ENCODE peak calls at places on chromosomes 11 and 22, in seven cellular contexts. R, H, S, E, G, Q and A are unnamed samples.

GRCh38 chr11:19561011-19561410 is 151.6 kb upstream of the NAV2 start:
- DNase-seq in R (no peak), H (peak), S (peak), E (no peak), G (no peak), Q (no peak), A (no peak)

GRCh38 chr11:75325713-75326438 is 25.6 kb downstream of the ARRB1 start:
- DNase-seq in R (no peak), H (peak), S (peak), E (no peak), G (peak), Q (peak), A (peak)

GRCh38 chr11:117315285-117316196 is 515 bp downstream of the BACE1 start:
- DNase-seq in R (no peak), H (no peak), S (no peak), E (peak), G (no peak), Q (no peak), A (peak)

GRCh38 chr11:92838655-92839334 is 130.7 kb upstream of the MTNR1B start:
- DNase-seq in R (no peak), H (peak), S (peak), E (peak), G (no peak), Q (no peak), A (no peak)

GRCh38 chr11:27347949-27348879 is 14.8 kb downstream of the CCDC34 start:
- DNase-seq in R (no peak), H (no peak), S (no peak), E (peak), G (no peak), Q (no peak), A (no peak)

GRCh38 chr11:96215094-96215782 is 127.8 kb downstream of the MAML2 start:
- DNase-seq in R (no peak), H (peak), S (peak), E (no peak), G (peak), Q (no peak), A (peak)

GRCh38 chr11:63694518-63694917 is 13.2 kb downstream of the RTN3 start:
- DNase-seq in R (no peak), H (no peak), S (no peak), E (no peak), G (no peak), Q (no peak), A (no peak)

GRCh38 chr11:103202048-103202651 is 92.9 kb downstream of the DYNC2H1 start:
- DNase-seq in R (peak), H (peak), S (peak), E (peak), G (no peak), Q (peak), A (peak)

GRCh38 chr22:20131593-20131855 is at the start of gene ZDHHC8:
- DNase-seq in R (no peak), H (no peak), S (no peak), E (no peak), G (peak), Q (no peak), A (peak)

GRCh38 chr22:25780673-25781072 is 38.7 kb downstream of the MYO18B start:
- DNase-seq in R (no peak), H (no peak), S (no peak), E (no peak), G (no peak), Q (no peak), A (peak)

GRCh38 chr11:109439684-109440083 is 17.7 kb downstream of the C11orf87 start:
- DNase-seq in R (no peak), H (no peak), S (no peak), E (no peak), G (no peak), Q (no peak), A (no peak)

GRCh38 chr11:31790649-31791048 is 20.5 kb downstream of the PAX6 start:
- DNase-seq in R (no peak), H (no peak), S (no peak), E (no peak), G (no peak), Q (no peak), A (no peak)

GRCh38 chr11:87602776-87603175 is 565.0 kb downstream of the TMEM135 start:
- DNase-seq in R (no peak), H (no peak), S (no peak), E (no peak), G (no peak), Q (peak), A (no peak)

GRCh38 chr11:121654506-121655480 is 202.0 kb upstream of the SORL1-AS1 start:
- DNase-seq in R (peak), H (peak), S (no peak), E (no peak), G (no peak), Q (no peak), A (no peak)

GRCh38 chr22:27850000-27850465 is 48.5 kb upstream of the MN1 start:
- DNase-seq in R (peak), H (no peak), S (no peak), E (peak), G (no peak), Q (no peak), A (no peak)

GRCh38 chr11:330694-331314 is 10.1 kb upstream of the IFITM3 start:
- DNase-seq in R (no peak), H (no peak), S (no peak), E (no peak), G (peak), Q (no peak), A (peak)

GRCh38 chr11:103633037-103633788 is 403.2 kb upstream of the DDI1 start:
- DNase-seq in R (no peak), H (peak), S (peak), E (peak), G (no peak), Q (no peak), A (peak)

GRCh38 chr11:2885017-2885675 is 429 bp downstream of the CDKN1C start:
- DNase-seq in R (no peak), H (peak), S (peak), E (peak), G (no peak), Q (no peak), A (no peak)

GRCh38 chr11:4072668-4073285 is 21.8 kb upstream of the RRM1 start:
- DNase-seq in R (peak), H (peak), S (peak), E (peak), G (peak), Q (peak), A (no peak)

GRCh38 chr22:44254811-44255210 is 57.9 kb downstream of the SHISAL1 start:
- DNase-seq in R (no peak), H (no peak), S (no peak), E (no peak), G (no peak), Q (no peak), A (no peak)

GRCh38 chr11:38456371-38456770 is 1858.3 kb upstream of the RAG2 start:
- DNase-seq in R (no peak), H (no peak), S (no peak), E (no peak), G (no peak), Q (peak), A (no peak)

GRCh38 chr22:34403667-34404066 is 483.4 kb upstream of the LARGE1 start:
- DNase-seq in R (no peak), H (no peak), S (no peak), E (no peak), G (no peak), Q (no peak), A (no peak)

GRCh38 chr11:1382831-1383607 is 6.7 kb upstream of the BRSK2 start:
- DNase-seq in R (peak), H (peak), S (peak), E (peak), G (peak), Q (peak), A (peak)

GRCh38 chr11:95074806-95075563 is 8.3 kb downstream of the SRSF8 start:
- DNase-seq in R (no peak), H (no peak), S (peak), E (no peak), G (no peak), Q (no peak), A (no peak)

GRCh38 chr11:62666259-62666926 is 1.3 kb downstream of the CSKMT start:
- DNase-seq in R (no peak), H (no peak), S (no peak), E (no peak), G (no peak), Q (no peak), A (peak)
- H3K27ac ChIP-seq in R (peak), H (peak), S (peak), E (peak), G (peak), Q (peak), A (peak)

GRCh38 chr11:108370990-108371389 is 96.3 kb downstream of the C11orf65 start:
- DNase-seq in R (no peak), H (peak), S (no peak), E (no peak), G (no peak), Q (no peak), A (no peak)
- TF ChIP-seq CTCF in R (no peak), H (no peak), S (no peak), E (no peak), G (no peak), Q (no peak), A (no peak)

GRCh38 chr11:123209591-123209990 is 14.5 kb upstream of the CLMP start:
- DNase-seq in R (no peak), H (no peak), S (no peak), E (no peak), G (no peak), Q (no peak), A (no peak)

GRCh38 chr11:123211134-123211879 is 16.3 kb upstream of the CLMP start:
- DNase-seq in R (no peak), H (no peak), S (no peak), E (no peak), G (no peak), Q (no peak), A (no peak)

GRCh38 chr11:123212406-123212805 is 17.4 kb upstream of the CLMP start:
- DNase-seq in R (no peak), H (no peak), S (no peak), E (no peak), G (no peak), Q (no peak), A (no peak)

GRCh38 chr11:123213307-123213708 is 18.3 kb upstream of the CLMP start:
- DNase-seq in R (no peak), H (no peak), S (no peak), E (no peak), G (no peak), Q (no peak), A (no peak)

DNA sequence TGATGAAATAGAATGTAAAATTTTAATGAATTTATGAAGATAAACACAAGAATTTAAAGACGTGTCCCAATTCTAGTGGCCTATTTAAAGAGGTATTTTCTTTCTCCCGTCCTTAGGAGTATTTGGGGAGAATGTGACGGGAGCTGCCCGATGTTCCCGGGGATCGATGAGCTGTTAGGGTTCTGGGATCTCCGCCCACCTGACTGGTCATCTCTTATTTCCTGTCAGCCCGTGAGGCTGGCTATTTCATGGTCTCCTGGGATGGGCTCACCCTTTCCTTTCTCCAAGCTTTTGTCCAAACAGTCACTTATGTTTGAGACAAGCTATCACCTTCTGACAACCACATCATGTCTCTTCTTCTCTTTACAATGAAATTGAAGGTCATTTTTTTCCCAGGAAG is 16.9 kb upstream of the CLMP start:
- DNase-seq in R (no peak), H (peak), S (no peak), E (peak), G (no peak), Q (no peak), A (no peak)
- H2AFZ ChIP-seq in R (no peak), H (peak), S (no peak), E (peak), G (no peak), Q (peak), A (peak)

GRCh38 chr11:9075441-9076000 is 15.9 kb downstream of the SCUBE2 start:
- DNase-seq in R (no peak), H (no peak), S (no peak), E (no peak), G (no peak), Q (no peak), A (no peak)

GRCh38 chr11:9076046-9076445 is 15.4 kb downstream of the SCUBE2 start:
- DNase-seq in R (no peak), H (no peak), S (no peak), E (no peak), G (no peak), Q (no peak), A (no peak)

GRCh38 chr11:9078113-9079041 is 13.0 kb downstream of the SCUBE2 start:
- DNase-seq in R (no peak), H (peak), S (no peak), E (peak), G (no peak), Q (no peak), A (no peak)

GRCh38 chr11:9076661-9077060 is 14.7 kb downstream of the SCUBE2 start:
- DNase-seq in R (no peak), H (no peak), S (no peak), E (no peak), G (no peak), Q (peak), A (no peak)

DNA sequence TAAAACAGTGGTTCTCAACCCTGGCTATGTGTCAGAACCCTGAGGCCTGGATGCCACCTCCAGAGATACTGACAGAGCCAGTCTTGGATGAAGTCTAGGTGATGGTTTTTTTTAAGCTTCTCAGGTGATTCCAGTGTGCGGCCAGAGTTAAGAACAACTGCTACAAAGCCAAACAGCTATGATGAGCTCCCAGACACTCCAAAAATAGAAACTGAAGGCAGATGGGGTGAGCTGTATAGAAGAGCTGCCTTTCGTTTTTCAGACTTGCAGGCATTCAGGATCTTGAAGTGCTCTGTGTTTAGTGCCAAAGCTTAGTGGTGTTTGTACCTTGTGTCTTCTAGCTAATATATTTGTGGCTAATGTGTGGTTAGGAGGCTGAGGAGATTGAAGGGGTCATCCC is 14.2 kb downstream of the SCUBE2 start:
- DNase-seq in R (no peak), H (no peak), S (no peak), E (no peak), G (no peak), Q (no peak), A (peak)
- H3K27ac ChIP-seq in R (no peak), H (no peak), S (no peak), E (no peak), G (no peak), Q (peak), A (no peak)

GRCh38 chr11:73273246-73273890 is 1.2 kb downstream of the P2RY6 start:
- DNase-seq in R (no peak), H (no peak), S (no peak), E (no peak), G (no peak), Q (no peak), A (no peak)
- TF ChIP-seq CTCF in R (no peak), H (no peak), S (no peak), E (no peak), G (no peak), Q (no peak), A (no peak)

GRCh38 chr11:85886089-85887056 is 31.2 kb downstream of the CCDC83 start:
- DNase-seq in R (no peak), H (peak), S (peak), E (no peak), G (no peak), Q (no peak), A (peak)

GRCh38 chr11:85884581-85885021 is 29.4 kb downstream of the CCDC83 start:
- DNase-seq in R (no peak), H (peak), S (peak), E (no peak), G (no peak), Q (no peak), A (no peak)

GRCh38 chr11:85893378-85893777 is 38.2 kb downstream of the CCDC83 start:
- DNase-seq in R (no peak), H (no peak), S (no peak), E (peak), G (no peak), Q (no peak), A (peak)

DNA sequence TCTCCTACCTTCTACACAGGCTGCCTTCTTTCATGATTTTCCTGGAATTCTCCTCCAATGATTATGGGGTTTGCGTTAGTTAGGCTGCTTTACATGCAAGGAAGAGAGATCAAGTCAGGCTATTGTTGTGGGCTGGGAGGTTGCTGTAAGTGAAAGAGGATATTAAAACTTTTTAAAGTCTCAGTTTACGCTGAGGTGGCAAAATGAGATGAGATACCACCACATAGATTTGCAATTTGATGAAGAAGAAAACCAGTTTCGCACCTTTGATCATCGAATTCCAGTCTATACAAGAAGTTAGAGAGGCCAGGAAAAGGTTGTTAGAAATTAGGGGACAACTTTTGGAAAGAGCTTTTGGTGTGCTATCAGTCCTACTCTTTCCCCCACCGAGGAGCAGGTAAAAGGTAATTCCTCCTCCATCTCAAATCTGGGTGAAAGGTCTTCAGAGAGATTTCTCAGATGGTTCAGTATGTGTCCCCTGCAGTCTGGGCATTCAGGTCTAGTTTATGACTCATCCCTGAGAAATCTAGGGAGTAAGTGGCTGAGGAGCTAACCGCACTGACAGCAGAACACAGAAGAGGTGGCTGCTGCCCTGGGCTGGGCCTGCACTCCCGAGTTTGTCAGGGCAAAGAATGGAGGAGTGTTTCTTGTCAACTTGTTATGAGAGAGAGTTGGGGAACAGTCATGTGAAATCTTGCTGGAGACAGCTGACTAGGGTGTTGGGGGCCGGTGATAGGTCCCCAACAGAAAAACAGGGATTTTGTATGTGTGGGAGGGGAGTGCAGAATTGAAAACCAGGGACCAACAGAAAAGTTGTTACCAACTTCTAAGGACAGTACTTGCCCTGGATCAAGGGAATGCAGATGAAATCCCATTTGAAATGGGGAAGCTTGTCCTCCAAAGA is 34.7 kb downstream of the CCDC83 start:
- DNase-seq in R (peak), H (peak), S (peak), E (no peak), G (no peak), Q (peak), A (peak)
- H2AFZ ChIP-seq in R (no peak), H (peak), S (no peak), E (peak), G (no peak), Q (peak), A (peak)